ENCODE peak calls at places on chromosomes 6 and 20, in nine cellular contexts. O is lung, G is A549, M is lower lobe of right lung, Y is GM23338, Z is neuronal stem cell, K is MM.1S, C is mucosa of descending colon, H is stomach. A is an unnamed sample.
A peak's percentile ranks its signal among the peaks of the same experiment; 100 is the strongest.

GRCh38 chr6:170516783-170517616 is 36.1 kb downstream of the PSMB1 start:
- DNase-seq in O (peak; percentile 45), G (peak; percentile 17), M (peak; percentile 59), Y (peak; percentile 84), Z (peak; percentile 36), K (peak; percentile 44), C (no peak), H (peak; percentile 52), A (no peak)

GRCh38 chr6:44494011-44494501 is 106.5 kb downstream of the CDC5L start:
- DNase-seq in O (no peak), G (peak; percentile 35), M (no peak), Y (no peak), Z (no peak), K (no peak), C (no peak), H (no peak), A (no peak)

GRCh38 chr6:129726650-129727049 is 16.7 kb upstream of the ARHGAP18 start:
- DNase-seq in O (no peak), G (no peak), M (no peak), Y (no peak), Z (no peak), K (no peak), C (no peak), H (no peak), A (no peak)

GRCh38 chr20:2942439-2942838 is 69.2 kb downstream of the PTPRA start:
- DNase-seq in O (no peak), G (no peak), M (no peak), Y (no peak), Z (no peak), K (no peak), C (no peak), H (no peak), A (no peak)

GRCh38 chr6:96394727-96395126 is 126.9 kb upstream of the UFL1 start:
- DNase-seq in O (no peak), G (no peak), M (no peak), Y (peak; percentile 15), Z (no peak), K (peak; percentile 27), C (no peak), H (no peak), A (no peak)

GRCh38 chr6:9539231-9539755 is 875.6 kb downstream of the TFAP2A start:
- DNase-seq in O (no peak), G (no peak), M (no peak), Y (no peak), Z (no peak), K (no peak), C (no peak), H (peak; percentile 29), A (no peak)

GRCh38 chr6:2871922-2872321 is 30.3 kb upstream of the SERPINB1 start:
- DNase-seq in O (no peak), G (no peak), M (no peak), Y (no peak), Z (no peak), K (no peak), C (no peak), H (no peak), A (no peak)

GRCh38 chr6:104896914-104897313 is 37.2 kb upstream of the HACE1 start:
- DNase-seq in O (no peak), G (peak; percentile 2), M (no peak), Y (peak; percentile 9), Z (no peak), K (no peak), C (no peak), H (no peak), A (no peak)

GRCh38 chr20:1005452-1006027 is 3.4 kb upstream of the RSPO4 start:
- DNase-seq in O (no peak), G (peak; percentile 59), M (no peak), Y (peak; percentile 92), Z (peak; percentile 35), K (peak; percentile 61), C (no peak), H (no peak), A (no peak)

GRCh38 chr6:20575125-20575524 is 40.9 kb downstream of the CDKAL1 start:
- DNase-seq in O (no peak), G (no peak), M (no peak), Y (no peak), Z (no peak), K (no peak), C (no peak), H (no peak), A (no peak)

DNA sequence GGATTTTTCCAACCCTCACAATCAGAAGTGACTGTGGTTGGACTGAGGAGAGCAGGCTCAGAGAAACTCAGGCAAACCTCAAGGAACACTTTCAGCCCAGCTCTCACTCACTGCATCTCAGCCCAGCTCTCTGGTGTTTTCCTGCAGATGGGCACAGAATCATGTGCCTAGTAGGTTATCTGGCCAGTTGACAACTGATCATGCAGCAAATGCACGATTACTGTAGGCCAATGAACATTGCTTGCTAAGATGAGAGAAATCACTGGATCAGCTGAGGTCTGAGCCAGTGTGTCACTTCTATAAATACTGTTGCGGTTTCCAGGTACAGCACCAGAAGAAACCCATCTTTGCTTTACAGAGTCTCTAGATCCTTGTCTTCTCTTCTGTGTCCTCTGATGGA is 540.5 kb downstream of the CD83 start:
- DNase-seq in O (no peak), G (no peak), M (no peak), Y (no peak), Z (no peak), K (no peak), C (no peak), H (no peak), A (no peak)
- H3K4me1 ChIP-seq in O (peaks cover 7% of the 10 kb centered on the region), G (peaks cover 4% of the 10 kb centered on the region), M (no peaks in the 10 kb centered on the region), Y (peaks cover 31% of the 10 kb centered on the region), Z (no peaks in the 10 kb centered on the region), K (peaks cover 72% of the 10 kb centered on the region), C (peaks cover 6% of the 10 kb centered on the region), H (peaks cover 23% of the 10 kb centered on the region), A (peaks cover 41% of the 10 kb centered on the region)

GRCh38 chr20:17637985-17638640 is 43.9 kb downstream of the RRBP1 start:
- DNase-seq in O (no peak), G (no peak), M (no peak), Y (no peak), Z (no peak), K (no peak), C (no peak), H (no peak), A (no peak)
- H3K4me1 ChIP-seq in O (no peaks in the 10 kb centered on the region), G (no peaks in the 10 kb centered on the region), M (peaks cover 45% of the 10 kb centered on the region), Y (no peaks in the 10 kb centered on the region), Z (peaks cover 27% of the 10 kb centered on the region), K (no peaks in the 10 kb centered on the region), C (no peaks in the 10 kb centered on the region), H (peaks cover 16% of the 10 kb centered on the region), A (peaks cover 51% of the 10 kb centered on the region)

GRCh38 chr20:54361485-54361884 is 113.9 kb upstream of the DOK5 start:
- DNase-seq in O (no peak), G (no peak), M (no peak), Y (no peak), Z (no peak), K (no peak), C (no peak), H (no peak), A (no peak)
- H3K4me1 ChIP-seq in O (no peaks in the 10 kb centered on the region), G (peaks cover 6% of the 10 kb centered on the region), M (no peaks in the 10 kb centered on the region), Y (peaks cover 46% of the 10 kb centered on the region), Z (no peaks in the 10 kb centered on the region), K (no peaks in the 10 kb centered on the region), C (no peaks in the 10 kb centered on the region), H (no peaks in the 10 kb centered on the region), A (no peaks in the 10 kb centered on the region)

GRCh38 chr6:108580645-108581044 is 19.9 kb downstream of the FOXO3 start:
- DNase-seq in O (no peak), G (no peak), M (no peak), Y (no peak), Z (no peak), K (no peak), C (no peak), H (no peak), A (no peak)

GRCh38 chr6:108582618-108583017 is 21.9 kb downstream of the FOXO3 start:
- DNase-seq in O (no peak), G (no peak), M (no peak), Y (no peak), Z (no peak), K (no peak), C (no peak), H (no peak), A (no peak)

GRCh38 chr6:108581932-108582500 is 21.3 kb downstream of the FOXO3 start:
- DNase-seq in O (no peak), G (no peak), M (no peak), Y (peak; percentile 27), Z (no peak), K (no peak), C (no peak), H (no peak), A (no peak)

GRCh38 chr6:108578595-108579038 is 17.9 kb downstream of the FOXO3 start:
- DNase-seq in O (no peak), G (no peak), M (no peak), Y (no peak), Z (no peak), K (no peak), C (no peak), H (no peak), A (no peak)

DNA sequence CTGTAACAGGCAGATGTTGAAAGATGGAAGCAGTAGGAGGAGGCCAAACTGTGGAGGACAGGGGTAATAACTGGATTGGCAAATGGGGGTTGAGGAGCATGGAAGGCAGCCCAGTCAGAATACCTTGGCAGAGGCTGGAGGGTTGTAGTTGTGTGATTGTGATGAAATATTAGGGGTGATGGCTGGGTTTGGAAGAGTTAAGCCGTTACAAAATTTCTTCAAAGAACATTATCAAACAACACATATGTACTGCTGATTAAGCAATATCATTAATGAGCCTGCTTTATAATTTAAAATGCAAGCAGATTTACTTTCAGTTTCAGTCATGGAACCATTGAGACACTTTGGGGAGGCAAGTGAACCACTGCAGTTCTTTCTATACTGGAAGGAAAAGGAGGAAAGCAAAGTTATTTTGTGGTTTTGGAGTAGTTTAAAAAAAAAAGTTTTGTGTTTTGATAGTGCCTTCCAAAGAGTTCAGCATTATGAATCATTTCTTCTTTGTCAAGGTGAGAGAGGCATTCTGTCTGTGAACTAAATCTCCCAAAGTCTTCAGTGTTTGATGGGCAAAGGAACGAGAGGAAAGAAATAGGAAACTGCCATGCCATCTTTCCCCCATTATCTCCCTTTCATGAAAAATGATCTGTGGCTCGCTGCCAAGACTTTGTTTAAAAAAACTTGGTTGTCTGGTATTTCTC is 20.7 kb downstream of the FOXO3 start:
- DNase-seq in O (peak; percentile 54), G (no peak), M (no peak), Y (no peak), Z (no peak), K (peak; percentile 79), C (no peak), H (no peak), A (no peak)
- H3K4me1 ChIP-seq in O (peaks cover 78% of the 10 kb centered on the region), G (peaks cover 27% of the 10 kb centered on the region), M (peaks cover 94% of the 10 kb centered on the region), Y (peaks cover 21% of the 10 kb centered on the region), Z (peaks cover 13% of the 10 kb centered on the region), K (peaks cover 92% of the 10 kb centered on the region), C (peaks cover 18% of the 10 kb centered on the region), H (peaks cover 82% of the 10 kb centered on the region), A (peaks cover 78% of the 10 kb centered on the region)